ENCODE peak calls at places on chromosome 15, in four cellular contexts. Z is mammary epithelial cell, R is heart left ventricle, U is GM13977. E is an unnamed sample.

GRCh38 chr15:49989498-49989897 is 129.5 kb downstream of the ATP8B4 start:
- DNase-seq in Z (no peak), R (no peak), U (no peak), E (no peak)

GRCh38 chr15:35624881-35625280 is 78.9 kb upstream of the DPH6 start:
- DNase-seq in Z (peak), R (no peak), U (no peak), E (peak)

GRCh38 chr15:83398591-83398990 is 48.5 kb upstream of the SH3GL3 start:
- DNase-seq in Z (peak), R (no peak), U (no peak), E (no peak)

GRCh38 chr15:94029495-94029894 is 201.9 kb upstream of the MCTP2 start:
- DNase-seq in Z (peak), R (no peak), U (no peak), E (peak)

GRCh38 chr15:88803241-88803919 is at the start of gene ACAN:
- DNase-seq in Z (no peak), R (no peak), U (no peak), E (no peak)

GRCh38 chr15:84752700-84753099 is 4.3 kb downstream of the ZNF592 start:
- DNase-seq in Z (no peak), R (no peak), U (no peak), E (no peak)

GRCh38 chr15:79904256-79904655 is 7.4 kb upstream of the MTHFS start:
- DNase-seq in Z (no peak), R (no peak), U (no peak), E (no peak)

GRCh38 chr15:96345560-96346389 is 15.3 kb downstream of the NR2F2 start:
- DNase-seq in Z (no peak), R (peak), U (peak), E (no peak)

GRCh38 chr15:77527831-77528231 is 104.9 kb downstream of the LINGO1 start:
- DNase-seq in Z (no peak), R (peak), U (no peak), E (no peak)

GRCh38 chr15:58293622-58294550 is 137.9 kb upstream of the LIPC start:
- DNase-seq in Z (no peak), R (no peak), U (no peak), E (no peak)

GRCh38 chr15:81897011-81897677 is 148.7 kb downstream of the MEX3B start:
- DNase-seq in Z (peak), R (no peak), U (no peak), E (no peak)

GRCh38 chr15:96947296-96947695 is 616.8 kb downstream of the NR2F2 start:
- DNase-seq in Z (no peak), R (no peak), U (no peak), E (no peak)

GRCh38 chr15:101120961-101121360 is 130.9 kb downstream of the CHSY1 start:
- DNase-seq in Z (no peak), R (no peak), U (no peak), E (no peak)

GRCh38 chr15:101120473-101120872 is 131.4 kb downstream of the CHSY1 start:
- DNase-seq in Z (no peak), R (no peak), U (no peak), E (no peak)

GRCh38 chr15:101116681-101116976 is 135.2 kb downstream of the CHSY1 start:
- DNase-seq in Z (no peak), R (no peak), U (no peak), E (no peak)

GRCh38 chr15:101118116-101118515 is 133.7 kb downstream of the CHSY1 start:
- DNase-seq in Z (no peak), R (no peak), U (no peak), E (no peak)

GRCh38 chr15:101118615-101119014 is 133.2 kb downstream of the CHSY1 start:
- DNase-seq in Z (no peak), R (no peak), U (no peak), E (no peak)
- TF ChIP-seq CTCF in Z (no peak), R (no peak), U (no peak), E (no peak)

GRCh38 chr15:66399276-66399675 is 12.6 kb downstream of the MAP2K1 start:
- DNase-seq in Z (no peak), R (no peak), U (no peak), E (no peak)

GRCh38 chr15:66400351-66400774 is 13.7 kb downstream of the MAP2K1 start:
- DNase-seq in Z (peak), R (no peak), U (no peak), E (no peak)

GRCh38 chr15:66402885-66403284 is 16.2 kb downstream of the MAP2K1 start:
- DNase-seq in Z (no peak), R (no peak), U (no peak), E (no peak)

GRCh38 chr15:66403323-66403722 is 16.6 kb downstream of the MAP2K1 start:
- DNase-seq in Z (no peak), R (no peak), U (no peak), E (no peak)

DNA sequence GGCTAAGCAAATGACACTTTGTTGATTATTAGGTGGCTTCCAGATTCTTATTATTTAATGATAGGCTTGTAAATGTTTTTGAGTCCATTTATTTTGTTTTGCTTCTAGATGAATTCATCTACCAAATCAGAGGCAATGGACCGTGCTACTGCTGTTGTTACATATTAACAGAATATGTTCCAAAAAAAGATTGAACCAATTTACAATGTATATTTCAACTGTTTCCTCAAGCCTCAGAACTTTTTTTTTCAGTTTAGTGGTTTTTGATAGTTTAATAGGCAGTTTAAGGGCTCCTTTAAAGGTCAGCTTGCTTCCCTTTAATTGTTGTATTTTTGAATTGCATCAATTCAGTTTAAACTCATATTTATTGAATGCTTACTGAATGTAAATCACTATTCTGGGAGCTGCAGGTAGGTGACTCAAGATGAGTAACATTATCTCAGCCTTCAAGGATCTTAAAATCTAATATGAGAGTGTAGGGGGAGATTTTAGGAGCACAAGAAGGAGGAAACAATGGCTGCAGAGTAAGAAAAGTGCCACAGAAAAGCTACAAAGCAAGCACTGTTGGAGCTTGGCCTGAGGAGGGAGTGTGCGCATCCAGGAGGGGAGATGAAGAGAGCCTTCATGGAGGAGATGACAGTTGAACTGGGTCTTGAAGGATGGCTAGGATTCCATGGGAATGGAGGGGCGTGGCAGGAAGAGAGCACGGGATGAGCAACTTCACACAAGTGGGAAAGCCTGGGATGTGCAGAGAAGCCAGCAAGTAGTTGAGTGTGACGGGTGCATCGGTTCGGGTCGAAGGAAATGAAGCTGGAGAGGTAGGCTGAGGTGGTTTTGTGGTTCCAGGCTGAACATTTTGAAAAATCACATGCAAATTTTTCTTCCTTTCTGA is 14.7 kb downstream of the MAP2K1 start:
- DNase-seq in Z (peak), R (no peak), U (no peak), E (no peak)
- TF ChIP-seq CTCF in Z (no peak), R (no peak), U (peak), E (no peak)

DNA sequence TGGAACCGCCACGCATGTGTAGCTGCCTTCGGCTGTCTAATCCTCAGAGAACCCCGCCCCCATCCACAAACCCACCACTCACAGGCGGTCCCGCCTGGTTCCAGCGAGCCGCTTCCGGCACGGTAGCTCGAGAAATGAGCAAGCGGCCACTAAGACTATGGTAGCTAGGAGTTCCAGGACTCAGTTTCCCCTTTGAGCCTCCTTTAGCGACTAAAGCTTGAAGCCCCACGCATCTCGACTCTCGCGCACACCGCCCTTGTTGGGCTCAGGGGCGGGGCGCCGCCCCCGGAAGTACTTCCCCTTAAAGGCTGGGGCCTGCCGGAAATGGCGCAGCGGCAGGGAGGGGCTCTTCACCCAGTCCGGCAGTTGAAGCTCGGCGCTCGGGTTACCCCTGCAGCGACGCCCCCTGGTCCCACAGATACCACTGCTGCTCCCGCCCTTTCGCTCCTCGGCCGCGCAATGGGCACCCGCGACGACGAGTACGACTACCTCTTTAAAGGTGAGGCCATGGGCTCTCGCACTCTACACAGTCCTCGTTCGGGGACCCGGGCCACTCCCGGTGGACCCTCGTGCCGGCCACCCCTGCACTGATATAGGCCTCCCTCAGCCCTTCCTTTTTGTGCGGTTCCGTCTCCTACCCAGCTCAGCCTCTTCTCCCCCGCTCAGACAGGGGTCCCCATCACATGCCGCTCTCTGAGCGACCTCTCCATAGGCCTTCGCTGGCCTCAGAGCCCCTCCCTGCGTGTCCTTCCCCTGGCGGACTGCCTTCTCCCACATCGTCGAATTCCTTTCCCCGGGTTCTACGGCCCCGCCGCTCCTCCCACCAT is at the start of gene RAB11A:
- DNase-seq in Z (peak), R (peak), U (peak), E (peak)
- TF ChIP-seq CTCF in Z (no peak), R (peak), U (peak), E (peak)

GRCh38 chr15:56533741-56534416 is 68.9 kb upstream of the MNS1 start:
- DNase-seq in Z (no peak), R (no peak), U (no peak), E (no peak)

GRCh38 chr15:56532766-56533455 is 68.0 kb upstream of the MNS1 start:
- DNase-seq in Z (no peak), R (no peak), U (no peak), E (no peak)

GRCh38 chr15:56538901-56539545 is 74.1 kb upstream of the MNS1 start:
- DNase-seq in Z (no peak), R (no peak), U (no peak), E (no peak)

GRCh38 chr15:56537881-56538280 is 72.9 kb upstream of the MNS1 start:
- DNase-seq in Z (no peak), R (peak), U (no peak), E (no peak)
- TF ChIP-seq CTCF in Z (no peak), R (no peak), U (no peak), E (no peak)

GRCh38 chr15:54917312-54917711 is 279.4 kb downstream of the RSL24D1 start:
- DNase-seq in Z (no peak), R (no peak), U (no peak), E (no peak)

GRCh38 chr15:54915382-54915781 is 281.4 kb downstream of the RSL24D1 start:
- DNase-seq in Z (no peak), R (no peak), U (no peak), E (no peak)
- TF ChIP-seq CTCF in Z (no peak), R (no peak), U (no peak), E (no peak)